ENCODE peak calls at places on chromosomes 5 and 9, in four cellular contexts. I, L, A and E are unnamed samples.

GRCh38 chr5:134543820-134544692 is 18.6 kb downstream of the JADE2 start:
- DNase-seq in I (no peak), L (no peak), A (no peak), E (no peak)

GRCh38 chr9:122053951-122054350 is 39.2 kb downstream of the TTLL11 start:
- DNase-seq in I (no peak), A (no peak), L (no peak), E (no peak)

GRCh38 chr9:113562653-113563381 is 99.3 kb downstream of the RGS3 start:
- DNase-seq in L (no peak), I (no peak), A (no peak), E (no peak)

GRCh38 chr5:138544171-138545134 is 1.4 kb upstream of the ETF1 start:
- DNase-seq in A (no peak), L (no peak), I (peak; percentile 36), E (no peak)

GRCh38 chr5:12985142-12985541 is 959.3 kb downstream of the DNAH5 start:
- DNase-seq in L (no peak), I (no peak), A (no peak), E (no peak)

GRCh38 chr5:7848296-7848695 is 2.6 kb downstream of the CFAP90 start:
- DNase-seq in I (no peak), L (no peak), A (no peak), E (no peak)

GRCh38 chr9:70111641-70112236 is 68.1 kb downstream of the MAMDC2 start:
- DNase-seq in I (no peak), A (no peak), L (peak; percentile 22), E (no peak)

GRCh38 chr9:89928106-89928505 is 323.3 kb downstream of the GADD45G start:
- DNase-seq in I (no peak), L (no peak), A (no peak), E (no peak)

GRCh38 chr5:160926428-160926827 is 74.4 kb upstream of the ATP10B start:
- DNase-seq in L (no peak), A (no peak), I (no peak), E (no peak)

GRCh38 chr9:86706391-86706790 is 240.9 kb downstream of the GAS1 start:
- DNase-seq in L (no peak), I (no peak), A (no peak), E (no peak)

GRCh38 chr5:72123764-72124163 is 16.5 kb downstream of the MAP1B start:
- DNase-seq in A (no peak), I (no peak), L (no peak), E (no peak)
- TF ChIP-seq FOXM1 in A (no peak), I (no peak), L (no peak), E (no peak)

GRCh38 chr9:38008168-38009034 is 60.6 kb downstream of the SHB start:
- DNase-seq in L (peak; percentile 76), I (peak; percentile 64), A (peak; percentile 56), E (no peak)
- TF ChIP-seq SP1 in L (no peak), I (no peak), A (no peak), E (no peak)

GRCh38 chr5:114055318-114055788 is 306.5 kb upstream of the KCNN2 start:
- DNase-seq in I (no peak), A (no peak), L (no peak), E (peak; percentile 76)
- TF ChIP-seq FOXM1 in I (no peak), A (no peak), L (no peak), E (no peak)

GRCh38 chr5:179287631-179288030 is 57.6 kb downstream of the ADAMTS2 start:
- DNase-seq in L (no peak), I (no peak), A (no peak), E (no peak)

GRCh38 chr5:179287071-179287470 is 58.2 kb downstream of the ADAMTS2 start:
- DNase-seq in I (no peak), A (no peak), L (no peak), E (no peak)

GRCh38 chr5:179285236-179285635 is 60.0 kb downstream of the ADAMTS2 start:
- DNase-seq in I (no peak), A (no peak), L (no peak), E (no peak)

GRCh38 chr5:179281688-179282087 is 63.6 kb downstream of the ADAMTS2 start:
- DNase-seq in I (no peak), A (no peak), L (no peak), E (no peak)

DNA sequence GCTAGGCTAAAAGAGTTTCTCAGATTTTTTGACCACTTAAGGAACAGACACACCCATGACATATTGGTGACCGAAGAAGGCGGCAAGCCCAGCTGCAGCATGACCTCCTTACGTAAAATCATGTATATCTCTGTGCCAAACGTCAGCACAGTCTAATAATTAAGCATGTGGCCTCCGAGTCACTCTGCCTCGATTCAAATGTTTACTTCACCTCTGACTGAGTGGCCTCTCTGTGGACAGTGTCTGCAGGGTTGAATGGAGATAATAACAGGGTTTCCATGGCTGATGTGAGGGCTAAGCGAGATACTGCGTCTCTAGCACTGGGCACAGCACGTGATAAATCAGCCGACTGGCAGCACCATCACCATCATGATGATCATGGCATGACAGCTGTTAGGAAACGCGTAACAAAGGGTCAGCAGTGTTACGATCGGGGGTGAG is 60.5 kb downstream of the ADAMTS2 start:
- DNase-seq in I (no peak), A (no peak), L (no peak), E (no peak)
- TF ChIP-seq SP1 in I (no peak), A (no peak), L (no peak), E (no peak)

DNA sequence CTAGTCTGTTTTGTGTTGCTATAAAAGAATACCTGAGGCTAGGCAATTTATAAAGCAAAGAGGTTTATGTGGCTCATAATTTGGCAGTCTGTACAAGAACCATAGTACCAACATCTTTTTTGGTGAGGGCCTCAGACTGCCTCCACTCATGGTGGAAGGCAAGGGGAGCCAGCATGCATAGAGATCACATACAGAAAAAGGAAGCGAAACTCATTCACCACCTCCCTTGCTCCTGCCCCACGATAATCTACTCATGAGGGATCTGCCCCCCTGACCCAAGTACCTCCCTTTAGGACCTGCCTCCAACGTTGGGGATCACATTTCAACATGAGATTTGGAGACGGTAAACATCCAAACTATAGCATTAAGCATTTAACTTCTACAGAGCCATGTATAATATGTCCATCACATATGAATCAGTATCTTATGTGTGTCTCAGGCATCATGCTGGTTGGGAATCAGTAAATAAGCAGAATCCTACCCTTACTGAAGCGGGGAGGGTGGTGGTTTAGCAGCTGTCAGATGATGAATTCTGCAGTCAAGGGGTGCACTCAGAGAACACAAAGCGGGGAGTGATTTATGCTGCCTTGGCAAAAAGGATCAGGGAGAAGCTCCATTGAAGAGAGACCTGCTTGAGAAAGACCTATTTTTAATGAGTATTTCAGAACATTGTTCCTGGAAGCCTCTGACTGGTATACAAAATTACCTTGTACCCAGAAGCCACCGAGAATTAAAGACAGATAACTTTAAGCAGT is 34.8 kb downstream of the HMGXB3 start:
- DNase-seq in L (no peak), I (no peak), A (peak; percentile 42), E (no peak)
- TF ChIP-seq FOXM1 in L (no peak), I (no peak), A (no peak), E (no peak)

DNA sequence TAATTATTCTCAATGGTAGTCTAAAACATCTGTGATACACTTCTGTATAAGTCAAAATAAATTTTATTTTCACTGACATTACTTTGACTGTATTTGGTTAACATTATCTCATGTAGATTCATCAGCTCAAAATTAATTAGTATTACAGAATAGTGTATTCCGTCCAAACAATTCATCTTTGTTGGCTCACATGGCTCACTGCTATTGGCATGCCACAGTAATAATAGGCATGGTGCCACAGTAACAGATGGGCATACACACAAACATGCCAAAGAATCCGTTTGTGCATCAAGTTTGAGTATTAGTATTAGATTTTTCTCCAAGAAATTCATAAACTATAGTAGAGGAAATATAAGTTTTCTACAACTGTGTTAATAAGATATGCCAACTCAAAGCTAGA is 14.2 kb downstream of the AP3B1 start:
- DNase-seq in L (no peak), I (no peak), A (no peak), E (no peak)
- TF ChIP-seq SP1 in L (no peak), I (no peak), A (no peak), E (no peak)

GRCh38 chr9:34578241-34579096 is 11.1 kb downstream of the CNTFR start:
- DNase-seq in I (no peak), L (no peak), A (no peak), E (no peak)
- TF ChIP-seq FOXM1 in I (no peak), L (no peak), A (no peak), E (no peak)

GRCh38 chr5:41289970-41290464 is 76.7 kb upstream of the C6 start:
- DNase-seq in A (no peak), L (no peak), I (no peak), E (no peak)
- TF ChIP-seq SP1 in A (no peak), L (no peak), I (no peak), E (no peak)

DNA sequence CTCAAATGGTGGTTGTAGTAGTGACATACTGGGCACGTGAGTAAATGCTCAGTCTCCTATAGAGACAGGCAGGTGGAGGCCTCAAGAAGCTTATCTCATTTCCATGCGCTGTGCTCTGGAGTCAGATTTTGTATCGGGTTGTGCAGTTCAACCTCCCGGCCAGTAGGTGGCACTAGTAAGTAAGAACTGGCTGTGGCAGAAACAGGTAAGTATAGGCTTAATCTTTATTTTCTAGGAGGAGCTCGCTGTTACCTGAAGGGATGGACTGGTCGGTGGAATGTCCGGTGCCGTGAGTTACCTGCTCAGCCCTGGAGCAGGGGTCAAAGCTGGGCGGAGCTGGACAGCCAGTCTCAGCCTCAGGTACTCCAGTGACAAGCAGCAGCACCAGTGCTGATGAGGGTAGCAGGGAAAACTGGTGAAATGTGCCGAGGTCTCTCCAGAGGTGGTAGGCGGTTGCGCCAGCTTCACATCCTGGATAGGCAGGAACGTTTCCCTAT is 880.1 kb upstream of the SEMA6A start:
- DNase-seq in I (peak; percentile 30), L (peak; percentile 50), A (peak; percentile 20), E (peak; percentile 57)
- TF ChIP-seq FOXM1 in I (no peak), L (no peak), A (no peak), E (no peak)

GRCh38 chr9:68458918-68459317 is 81.8 kb downstream of the TMEM252 start:
- DNase-seq in A (no peak), I (no peak), L (no peak), E (no peak)

GRCh38 chr9:68457803-68458202 is 82.9 kb downstream of the TMEM252 start:
- DNase-seq in I (no peak), L (no peak), A (no peak), E (no peak)

GRCh38 chr9:68462004-68462775 is 78.5 kb downstream of the TMEM252 start:
- DNase-seq in A (no peak), L (no peak), I (no peak), E (no peak)
- TF ChIP-seq SP1 in A (no peak), L (no peak), I (no peak), E (no peak)